ENCODE peak calls at places on chromosomes 5 and 9, in nine cellular contexts. B is keratinocyte, Q is fibroblast of lung, S is neuronal stem cell, E is uterus, L is astrocyte, A is cardiac muscle cell, Y is tibial nerve, Z is Peyer's patch. T is an unnamed sample.
A peak's percentile ranks its signal among the peaks of the same experiment; 100 is the strongest.

GRCh38 chr5:67010684-67011409 is 185.8 kb downstream of the CD180 start:
- DNase-seq in B (peak; percentile 93), Q (peak; percentile 98), S (no peak), E (no peak), L (peak; percentile 96), A (peak; percentile 40), Y (no peak), Z (no peak), T (no peak)

GRCh38 chr5:65611524-65611923 is 12.6 kb downstream of the TRIM23 start:
- DNase-seq in B (peak; percentile 1), Q (peak; percentile 70), S (no peak), E (no peak), L (peak; percentile 53), A (no peak), Y (no peak), Z (no peak), T (no peak)

GRCh38 chr5:71456362-71456743 is 902 bp downstream of the BDP1 start:
- DNase-seq in B (no peak), Q (no peak), S (no peak), E (no peak), L (no peak), A (no peak), Y (no peak), Z (no peak), T (no peak)

GRCh38 chr9:136769710-136770191 is 5.4 kb upstream of the LCN15 start:
- DNase-seq in B (no peak), Q (no peak), S (peak; percentile 52), E (no peak), L (no peak), A (peak; percentile 21), Y (no peak), Z (peak; percentile 67), T (peak; percentile 70)

GRCh38 chr9:125999504-125999881 is 252.3 kb downstream of the PBX3 start:
- DNase-seq in B (no peak), Q (no peak), S (no peak), E (no peak), L (no peak), A (no peak), Y (no peak), Z (no peak), T (no peak)

GRCh38 chr9:21994526-21994995 is at the start of gene CDKN2B-AS1:
- DNase-seq in B (no peak), Q (peak; percentile 84), S (no peak), E (peak; percentile 37), L (peak; percentile 75), A (peak; percentile 67), Y (no peak), Z (peak; percentile 74), T (peak; percentile 93)

GRCh38 chr9:111601237-111602018 is 2.0 kb upstream of the PTGR1 start:
- DNase-seq in B (no peak), Q (peak; percentile 45), S (no peak), E (no peak), L (peak; percentile 37), A (peak; percentile 70), Y (no peak), Z (no peak), T (no peak)

GRCh38 chr9:13432914-13433313 is 153.4 kb upstream of the MPDZ start:
- DNase-seq in B (no peak), Q (no peak), S (no peak), E (no peak), L (no peak), A (peak; percentile 62), Y (no peak), Z (no peak), T (no peak)

GRCh38 chr9:136220017-136220729 is 15.2 kb upstream of the LHX3 start:
- DNase-seq in B (no peak), Q (peak; percentile 68), S (no peak), E (no peak), L (peak; percentile 52), A (peak; percentile 41), Y (no peak), Z (no peak), T (peak; percentile 59)

GRCh38 chr5:3116366-3116765 is 364.9 kb upstream of the IRX2 start:
- DNase-seq in B (no peak), Q (no peak), S (no peak), E (no peak), L (no peak), A (no peak), Y (no peak), Z (no peak), T (no peak)

GRCh38 chr5:122120957-122121356 is 8.4 kb upstream of the ZNF474 start:
- DNase-seq in B (no peak), Q (peak; percentile 48), S (no peak), E (no peak), L (peak; percentile 22), A (no peak), Y (no peak), Z (no peak), T (no peak)
- H3K4me1 ChIP-seq in B (peaks cover 7% of the 10 kb centered on the region), Q (peaks cover 2% of the 10 kb centered on the region), S (no peaks in the 10 kb centered on the region), E (no peaks in the 10 kb centered on the region), L (peaks cover 20% of the 10 kb centered on the region), A (no peaks in the 10 kb centered on the region), Y (no peaks in the 10 kb centered on the region), Z (no peaks in the 10 kb centered on the region), T (no peaks in the 10 kb centered on the region)

GRCh38 chr5:151685749-151686672 is 704 bp downstream of the SPARC start:
- DNase-seq in B (no peak), Q (peak; percentile 45), S (no peak), E (no peak), L (no peak), A (no peak), Y (no peak), Z (no peak), T (peak; percentile 37)

GRCh38 chr5:151683444-151683843 is 3.3 kb downstream of the SPARC start:
- DNase-seq in B (no peak), Q (peak; percentile 19), S (no peak), E (no peak), L (no peak), A (no peak), Y (no peak), Z (no peak), T (no peak)

GRCh38 chr5:151682751-151683331 is 3.9 kb downstream of the SPARC start:
- DNase-seq in B (no peak), Q (peak; percentile 55), S (no peak), E (no peak), L (no peak), A (peak; percentile 73), Y (no peak), Z (no peak), T (no peak)

GRCh38 chr5:151683936-151684586 is 2.7 kb downstream of the SPARC start:
- DNase-seq in B (no peak), Q (no peak), S (no peak), E (no peak), L (no peak), A (peak; percentile 68), Y (no peak), Z (no peak), T (no peak)

DNA sequence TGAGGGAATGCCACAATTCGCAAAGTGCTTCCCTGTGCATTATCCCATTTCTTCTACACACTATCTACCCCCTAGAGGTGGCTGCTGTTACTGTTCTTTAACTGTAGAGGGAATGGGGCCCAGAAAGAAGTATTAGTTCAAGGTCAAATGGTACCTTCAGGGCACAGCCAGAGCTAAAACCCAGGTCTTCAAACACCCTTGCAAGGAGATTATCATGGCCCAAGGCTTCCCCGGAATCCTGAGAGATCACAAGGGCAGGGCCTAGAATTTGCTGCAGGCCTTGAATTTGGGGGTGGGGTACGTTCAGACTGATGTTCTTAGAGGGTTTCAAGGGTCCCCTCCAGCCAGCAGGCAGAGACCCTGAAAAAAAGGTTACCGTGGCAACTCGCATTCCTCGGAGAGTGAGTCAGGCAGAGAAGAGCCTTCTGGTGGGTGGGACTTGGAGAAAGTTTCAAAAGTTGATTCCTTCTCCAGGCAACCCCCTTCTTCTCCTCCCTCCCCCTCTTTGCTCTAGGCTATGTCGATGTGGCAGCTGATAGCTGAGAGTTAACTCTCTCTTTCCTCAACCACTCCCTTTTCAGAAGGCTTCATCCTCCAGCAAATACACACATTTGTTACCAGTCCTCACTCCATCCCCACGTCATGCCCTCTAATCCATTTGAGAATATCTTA is 1.9 kb downstream of the SPARC start:
- DNase-seq in B (peak; percentile 78), Q (peak; percentile 96), S (peak; percentile 86), E (peak; percentile 77), L (peak; percentile 95), A (peak; percentile 96), Y (no peak), Z (no peak), T (no peak)
- H3K4me1 ChIP-seq in B (peaks cover 33% of the 10 kb centered on the region), Q (peaks cover 30% of the 10 kb centered on the region), S (peaks cover 23% of the 10 kb centered on the region), E (peaks cover 27% of the 10 kb centered on the region), L (peaks cover 59% of the 10 kb centered on the region), A (peaks cover 43% of the 10 kb centered on the region), Y (peaks cover 43% of the 10 kb centered on the region), Z (no peaks in the 10 kb centered on the region), T (peaks cover 18% of the 10 kb centered on the region)

GRCh38 chr9:91843093-91843492 is 106.9 kb downstream of the ROR2 start:
- DNase-seq in B (no peak), Q (no peak), S (no peak), E (no peak), L (no peak), A (no peak), Y (no peak), Z (no peak), T (no peak)
- H3K4me1 ChIP-seq in B (peaks cover 8% of the 10 kb centered on the region), Q (peaks cover 12% of the 10 kb centered on the region), S (peaks cover 34% of the 10 kb centered on the region), E (peaks cover 12% of the 10 kb centered on the region), L (peaks cover 4% of the 10 kb centered on the region), A (peaks cover 48% of the 10 kb centered on the region), Y (no peaks in the 10 kb centered on the region), Z (no peaks in the 10 kb centered on the region), T (peaks cover 32% of the 10 kb centered on the region)

GRCh38 chr5:172854451-172854871 is 20.4 kb downstream of the ERGIC1 start:
- DNase-seq in B (no peak), Q (no peak), S (no peak), E (peak; percentile 60), L (no peak), A (no peak), Y (peak; percentile 67), Z (peak; percentile 74), T (no peak)

GRCh38 chr5:172857982-172858381 is 23.9 kb downstream of the ERGIC1 start:
- DNase-seq in B (no peak), Q (no peak), S (no peak), E (peak; percentile 15), L (no peak), A (no peak), Y (no peak), Z (no peak), T (no peak)

GRCh38 chr5:172856336-172856735 is 22.3 kb downstream of the ERGIC1 start:
- DNase-seq in B (no peak), Q (no peak), S (no peak), E (no peak), L (no peak), A (no peak), Y (no peak), Z (no peak), T (no peak)

GRCh38 chr5:172854958-172855357 is 20.9 kb downstream of the ERGIC1 start:
- DNase-seq in B (no peak), Q (no peak), S (no peak), E (peak; percentile 15), L (no peak), A (no peak), Y (no peak), Z (no peak), T (no peak)

DNA sequence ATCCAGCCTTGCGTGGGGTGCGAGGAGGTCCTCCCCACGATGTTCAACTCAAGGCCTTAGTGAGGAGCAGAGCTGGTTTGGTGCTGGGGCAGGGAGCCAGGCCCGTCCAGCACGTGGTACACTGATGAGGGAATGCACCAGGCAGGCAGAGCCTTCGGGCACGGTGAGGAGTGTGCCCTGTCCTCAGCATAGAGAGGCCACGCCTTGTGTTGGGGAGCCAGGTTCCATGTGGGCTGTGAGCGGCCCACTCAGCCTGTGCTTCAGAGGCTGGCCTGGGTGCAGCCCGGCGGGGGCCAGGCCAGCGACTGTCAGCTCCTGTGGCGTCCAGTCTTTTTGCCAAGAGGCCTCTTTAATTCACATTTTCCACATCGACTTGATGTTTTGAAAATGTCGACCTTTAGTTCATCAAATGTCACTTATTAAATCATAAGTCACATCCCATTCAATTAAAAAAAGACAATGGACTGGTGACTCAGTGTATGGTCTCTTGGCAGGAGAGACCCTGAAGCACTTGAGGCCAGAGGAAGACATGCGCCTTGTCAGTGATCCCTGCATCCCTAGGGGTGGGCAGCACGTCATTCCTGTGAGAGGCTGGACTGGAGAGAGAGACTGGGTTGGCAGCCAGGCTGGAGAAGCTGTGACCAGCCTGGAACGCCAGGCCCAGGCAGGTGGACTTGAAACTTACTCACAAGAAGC is 21.7 kb downstream of the ERGIC1 start:
- DNase-seq in B (no peak), Q (peak; percentile 62), S (no peak), E (peak; percentile 51), L (no peak), A (no peak), Y (no peak), Z (no peak), T (peak; percentile 28)
- H3K4me1 ChIP-seq in B (peaks cover 19% of the 10 kb centered on the region), Q (peaks cover 57% of the 10 kb centered on the region), S (peaks cover 3% of the 10 kb centered on the region), E (peaks cover 39% of the 10 kb centered on the region), L (peaks cover 47% of the 10 kb centered on the region), A (peaks cover 15% of the 10 kb centered on the region), Y (peaks cover 44% of the 10 kb centered on the region), Z (peaks cover 20% of the 10 kb centered on the region), T (peaks cover 9% of the 10 kb centered on the region)